ENCODE peak calls at places on chromosomes 5 and 9, in seven cellular contexts. N, Y, T, A, M, B and H are unnamed samples.

GRCh38 chr5:169637085-169637855 is at the start of gene DOCK2:
- DNase-seq in N (peak; percentile 79), Y (peak; percentile 15), T (peak; percentile 77), A (no peak), M (no peak), B (no peak), H (peak; percentile 83)

GRCh38 chr5:113212244-113212920 is 222.4 kb downstream of the TSSK1B start:
- DNase-seq in N (no peak), Y (no peak), T (no peak), A (no peak), M (peak; percentile 35), B (peak; percentile 73), H (no peak)

GRCh38 chr5:169094586-169095409 is 206.1 kb downstream of the SLIT3 start:
- DNase-seq in N (no peak), Y (no peak), T (no peak), A (no peak), M (no peak), B (peak; percentile 0), H (no peak)

GRCh38 chr9:1231998-1232919 is 182.1 kb downstream of the DMRT2 start:
- DNase-seq in N (peak; percentile 67), Y (no peak), T (peak; percentile 86), A (no peak), M (no peak), B (peak; percentile 60), H (peak; percentile 81)

GRCh38 chr9:70601000-70601929 is 186.8 kb upstream of the KLF9 start:
- DNase-seq in N (peak; percentile 90), Y (peak; percentile 79), T (peak; percentile 99), A (peak; percentile 16), M (peak; percentile 84), B (peak; percentile 100), H (peak; percentile 98)

GRCh38 chr9:98576354-98576753 is 132.4 kb downstream of the GABBR2 start:
- DNase-seq in N (no peak), Y (no peak), T (no peak), A (no peak), M (no peak), B (no peak), H (no peak)

GRCh38 chr9:136268318-136268717 is 22.7 kb upstream of the QSOX2 start:
- DNase-seq in N (no peak), Y (no peak), T (no peak), A (no peak), M (no peak), B (no peak), H (no peak)

GRCh38 chr5:74285876-74286275 is 354.7 kb downstream of the ENC1 start:
- DNase-seq in N (no peak), Y (no peak), T (no peak), A (no peak), M (no peak), B (no peak), H (no peak)

GRCh38 chr5:119255571-119256356 is 100.1 kb upstream of the TNFAIP8 start:
- DNase-seq in N (no peak), Y (no peak), T (no peak), A (no peak), M (peak; percentile 58), B (peak; percentile 5), H (no peak)

GRCh38 chr5:68140763-68141162 is 74.8 kb upstream of the PIK3R1 start:
- DNase-seq in N (no peak), Y (no peak), T (no peak), A (no peak), M (no peak), B (no peak), H (no peak)

GRCh38 chr9:113906411-113907110 is 30.5 kb downstream of the ZNF618 start:
- DNase-seq in N (no peak), Y (no peak), T (no peak), A (peak; percentile 66), M (no peak), B (peak; percentile 41), H (no peak)

GRCh38 chr5:81749186-81749561 is 1.7 kb downstream of the SSBP2 start:
- DNase-seq in N (no peak), Y (peak; percentile 39), T (no peak), A (no peak), M (no peak), B (no peak), H (no peak)
- H3K27ac ChIP-seq in N (peak overlapping the region; percentile 99), Y (peak overlapping the region; percentile 39), T (peak overlapping the region; percentile 97), A (no peak overlapping the region), M (peak overlapping the region; percentile 42), B (no peak overlapping the region), H (peak overlapping the region; percentile 13)

GRCh38 chr5:100777680-100778281 is 125.3 kb downstream of the ST8SIA4 start:
- DNase-seq in N (peak; percentile 56), Y (no peak), T (no peak), A (peak; percentile 31), M (peak; percentile 89), B (peak; percentile 89), H (no peak)

GRCh38 chr5:100776244-100776643 is 126.8 kb downstream of the ST8SIA4 start:
- DNase-seq in N (no peak), Y (no peak), T (no peak), A (no peak), M (no peak), B (peak; percentile 10), H (no peak)

GRCh38 chr5:100779669-100780375 is 123.3 kb downstream of the ST8SIA4 start:
- DNase-seq in N (peak; percentile 70), Y (no peak), T (no peak), A (no peak), M (no peak), B (no peak), H (no peak)

GRCh38 chr5:100780376-100780870 is 122.7 kb downstream of the ST8SIA4 start:
- DNase-seq in N (no peak), Y (no peak), T (no peak), A (no peak), M (no peak), B (no peak), H (no peak)
- H3K27ac ChIP-seq in N (peak overlapping the region; percentile 74), Y (peak overlapping the region; percentile 44), T (no peak overlapping the region), A (no peak overlapping the region), M (no peak overlapping the region), B (no peak overlapping the region), H (no peak overlapping the region)

GRCh38 chr5:89281211-89281610 is 398.2 kb upstream of the MEF2C start:
- DNase-seq in N (no peak), Y (no peak), T (no peak), A (no peak), M (no peak), B (no peak), H (no peak)
- H3K27ac ChIP-seq in N (no peak overlapping the region), Y (no peak overlapping the region), T (no peak overlapping the region), A (no peak overlapping the region), M (no peak overlapping the region), B (no peak overlapping the region), H (no peak overlapping the region)

DNA sequence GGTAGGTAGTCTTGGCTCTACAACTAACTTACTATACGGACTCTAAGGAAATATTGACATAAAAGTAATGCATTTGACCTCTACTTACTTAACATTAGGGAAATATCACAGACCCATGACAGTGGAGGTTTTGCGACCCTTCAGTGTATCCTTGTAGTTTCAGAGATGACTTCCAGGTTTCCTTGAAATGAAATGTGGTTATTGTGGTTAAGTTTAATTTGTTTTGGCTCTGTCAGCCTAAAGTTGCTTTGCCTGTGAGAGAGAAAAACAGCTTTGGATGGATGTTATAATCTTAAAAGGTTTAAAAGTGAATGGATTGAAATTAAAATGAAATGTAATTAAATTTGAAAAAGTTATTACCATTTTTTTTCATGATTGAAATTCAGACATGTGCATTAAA is 42.9 kb downstream of the LRRTM2 start:
- DNase-seq in N (no peak), Y (no peak), T (no peak), A (no peak), M (no peak), B (no peak), H (no peak)
- H3K27ac ChIP-seq in N (no peak overlapping the region), Y (no peak overlapping the region), T (no peak overlapping the region), A (no peak overlapping the region), M (no peak overlapping the region), B (no peak overlapping the region), H (no peak overlapping the region)

GRCh38 chr9:90306118-90306517 is 336.5 kb downstream of the DIRAS2 start:
- DNase-seq in N (no peak), Y (no peak), T (no peak), A (no peak), M (no peak), B (no peak), H (no peak)

GRCh38 chr9:90299963-90300362 is 342.7 kb downstream of the DIRAS2 start:
- DNase-seq in N (no peak), Y (no peak), T (no peak), A (no peak), M (no peak), B (no peak), H (no peak)

GRCh38 chr9:90303653-90304052 is 339.0 kb downstream of the DIRAS2 start:
- DNase-seq in N (no peak), Y (no peak), T (no peak), A (no peak), M (no peak), B (no peak), H (no peak)

GRCh38 chr9:90296539-90296938 is 346.1 kb downstream of the DIRAS2 start:
- DNase-seq in N (no peak), Y (no peak), T (no peak), A (no peak), M (peak; percentile 27), B (no peak), H (no peak)

GRCh38 chr9:90300901-90301688 is 341.5 kb downstream of the DIRAS2 start:
- DNase-seq in N (no peak), Y (no peak), T (no peak), A (peak; percentile 80), M (peak; percentile 84), B (peak; percentile 91), H (no peak)
- H3K27ac ChIP-seq in N (no peak overlapping the region), Y (no peak overlapping the region), T (no peak overlapping the region), A (peak overlapping the region; percentile 36), M (no peak overlapping the region), B (no peak overlapping the region), H (no peak overlapping the region)

GRCh38 chr5:15290953-15291352 is 209.0 kb upstream of the FBXL7 start:
- DNase-seq in N (no peak), Y (no peak), T (no peak), A (no peak), M (no peak), B (no peak), H (no peak)
- H3K27ac ChIP-seq in N (no peak overlapping the region), Y (no peak overlapping the region), T (no peak overlapping the region), A (no peak overlapping the region), M (no peak overlapping the region), B (no peak overlapping the region), H (no peak overlapping the region)

GRCh38 chr9:101478444-101478843 is 42.9 kb upstream of the ALDOB start:
- DNase-seq in N (no peak), Y (no peak), T (no peak), A (no peak), M (no peak), B (no peak), H (no peak)
- H3K27ac ChIP-seq in N (no peak overlapping the region), Y (no peak overlapping the region), T (no peak overlapping the region), A (peak overlapping the region; percentile 98), M (no peak overlapping the region), B (no peak overlapping the region), H (no peak overlapping the region)

DNA sequence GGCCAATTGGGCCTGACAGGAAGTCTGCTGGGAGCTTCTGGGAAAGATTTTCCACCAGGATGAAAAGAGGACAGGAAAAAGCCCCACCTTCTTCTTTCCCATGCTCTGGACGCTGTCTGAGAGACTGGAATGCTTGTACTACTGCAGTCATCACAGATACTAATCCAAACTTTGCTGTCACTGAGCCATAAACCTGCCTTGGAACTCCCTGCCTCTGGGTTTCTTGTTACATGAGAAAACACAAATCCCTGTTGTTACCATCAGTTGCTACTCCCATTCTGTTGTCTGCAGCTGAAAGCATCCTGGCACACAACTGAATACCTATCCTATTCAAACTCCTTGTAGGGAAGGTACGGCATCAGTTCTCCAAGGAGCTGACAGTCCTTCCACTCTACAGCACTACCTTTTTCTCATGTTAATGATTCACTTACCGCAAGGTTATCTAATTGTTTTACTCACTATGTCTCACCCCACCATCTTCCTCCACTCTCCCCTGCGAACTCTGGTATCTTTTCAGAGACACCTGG is 167.5 kb downstream of the CDK5RAP2 start:
- DNase-seq in N (no peak), Y (no peak), T (no peak), A (no peak), M (no peak), B (peak; percentile 89), H (no peak)
- H3K27ac ChIP-seq in N (no peak overlapping the region), Y (peak overlapping the region; percentile 20), T (peak overlapping the region; percentile 6), A (peak overlapping the region; percentile 87), M (no peak overlapping the region), B (peak overlapping the region; percentile 86), H (no peak overlapping the region)